ENCODE peak calls at places on chromosomes 6 and 20, in eight cellular contexts. E is stomach, W is testis, P is gastrocnemius medialis, N is cardiac fibroblast, J is AG10803, O is GM20000, T is endothelial cell of umbilical vein. H is an unnamed sample.

GRCh38 chr20:49674383-49675352 is 39.0 kb downstream of the B4GALT5 start:
- DNase-seq in E (no peak), W (no peak), P (no peak), N (peak), J (peak), O (no peak), T (no peak), H (no peak)

GRCh38 chr6:129317931-129318820 is 391.8 kb downstream of the ARHGAP18 start:
- DNase-seq in E (no peak), W (no peak), P (no peak), N (peak), J (peak), O (no peak), T (peak), H (no peak)

GRCh38 chr6:71533939-71534379 is 245.3 kb downstream of the OGFRL1 start:
- DNase-seq in E (no peak), W (no peak), P (no peak), N (peak), J (peak), O (peak), T (peak), H (no peak)

GRCh38 chr6:88763160-88763559 is 200.3 kb downstream of the RNGTT start:
- DNase-seq in E (no peak), W (no peak), P (no peak), N (peak), J (no peak), O (no peak), T (no peak), H (no peak)

GRCh38 chr20:50151034-50151743 is 2.3 kb downstream of the PEDS1 start:
- DNase-seq in E (peak), W (no peak), P (no peak), N (no peak), J (peak), O (no peak), T (no peak), H (no peak)

GRCh38 chr20:58127731-58128130 is 100.7 kb downstream of the ANKRD60 start:
- DNase-seq in E (no peak), W (no peak), P (no peak), N (peak), J (peak), O (no peak), T (peak), H (no peak)

GRCh38 chr6:6811151-6812002 is 222.9 kb downstream of the LY86 start:
- DNase-seq in E (peak), W (peak), P (no peak), N (peak), J (peak), O (peak), T (peak), H (no peak)

GRCh38 chr6:169866140-169866534 is 114.7 kb downstream of the ERMARD start:
- DNase-seq in E (peak), W (peak), P (no peak), N (no peak), J (no peak), O (no peak), T (no peak), H (no peak)

GRCh38 chr6:2158596-2159271 is 86.7 kb downstream of the GMDS start:
- DNase-seq in E (no peak), W (peak), P (no peak), N (peak), J (peak), O (no peak), T (no peak), H (peak)

GRCh38 chr6:14447240-14447639 is 329.7 kb downstream of the CD83 start:
- DNase-seq in E (no peak), W (no peak), P (no peak), N (no peak), J (no peak), O (no peak), T (no peak), H (no peak)

GRCh38 chr20:52294106-52294628 is 102.6 kb upstream of the ZFP64 start:
- DNase-seq in E (no peak), W (no peak), P (no peak), N (peak), J (no peak), O (no peak), T (peak), H (no peak)

GRCh38 chr6:1390071-1390804 is 862 bp downstream of the FOXF2 start:
- DNase-seq in E (no peak), W (no peak), P (no peak), N (peak), J (peak), O (peak), T (peak), H (peak)

GRCh38 chr6:159095561-159096095 is 50.8 kb upstream of the TAGAP start:
- DNase-seq in E (no peak), W (peak), P (no peak), N (no peak), J (no peak), O (no peak), T (no peak), H (no peak)

GRCh38 chr6:68235192-68235812 is 399.8 kb upstream of the ADGRB3 start:
- DNase-seq in E (no peak), W (no peak), P (no peak), N (peak), J (no peak), O (no peak), T (no peak), H (no peak)

GRCh38 chr6:93701526-93701925 is 282.2 kb upstream of the EPHA7 start:
- DNase-seq in E (no peak), W (no peak), P (no peak), N (peak), J (no peak), O (no peak), T (peak), H (no peak)

GRCh38 chr20:2289475-2289874 is 6.3 kb upstream of the TGM3 start:
- DNase-seq in E (no peak), W (peak), P (no peak), N (no peak), J (no peak), O (no peak), T (no peak), H (no peak)

GRCh38 chr6:36677753-36678487 is 594 bp upstream of the CDKN1A start:
- DNase-seq in E (no peak), W (no peak), P (no peak), N (no peak), J (no peak), O (no peak), T (peak), H (no peak)

GRCh38 chr20:62906209-62906608 is 20.1 kb downstream of the DIDO1 start:
- DNase-seq in E (no peak), W (no peak), P (peak), N (no peak), J (no peak), O (no peak), T (no peak), H (no peak)

GRCh38 chr6:158290659-158291058 is 21.6 kb upstream of the TULP4 start:
- DNase-seq in E (peak), W (no peak), P (no peak), N (no peak), J (no peak), O (peak), T (no peak), H (no peak)

GRCh38 chr6:117795234-117795633 is 111.8 kb upstream of the SLC35F1 start:
- DNase-seq in E (no peak), W (no peak), P (no peak), N (no peak), J (no peak), O (no peak), T (no peak), H (no peak)

GRCh38 chr20:32674362-32674789 is 635 bp upstream of the C20orf203 start:
- DNase-seq in E (peak), W (no peak), P (no peak), N (peak), J (peak), O (peak), T (peak), H (peak)

GRCh38 chr20:57849126-57849867 is 139.5 kb upstream of the PMEPA1 start:
- DNase-seq in E (no peak), W (no peak), P (no peak), N (peak), J (peak), O (no peak), T (no peak), H (no peak)

GRCh38 chr6:42727627-42728026 is 5.2 kb upstream of the PRPH2 start:
- DNase-seq in E (no peak), W (peak), P (no peak), N (no peak), J (no peak), O (no peak), T (no peak), H (no peak)

GRCh38 chr6:167825759-167826229 is 917 bp upstream of the AFDN start:
- DNase-seq in E (peak), W (peak), P (peak), N (no peak), J (no peak), O (peak), T (no peak), H (peak)

GRCh38 chr6:51513891-51514290 is 573.5 kb downstream of the PKHD1 start:
- DNase-seq in E (no peak), W (no peak), P (no peak), N (no peak), J (no peak), O (no peak), T (no peak), H (peak)

GRCh38 chr20:50861012-50861411 is 66.2 kb downstream of the BCAS4 start:
- DNase-seq in E (no peak), W (no peak), P (no peak), N (no peak), J (no peak), O (no peak), T (no peak), H (no peak)

GRCh38 chr6:10138917-10139316 is 276.0 kb downstream of the TFAP2A start:
- DNase-seq in E (no peak), W (no peak), P (no peak), N (no peak), J (no peak), O (no peak), T (no peak), H (no peak)

GRCh38 chr6:100194535-100194934 is 200.5 kb upstream of the MCHR2 start:
- DNase-seq in E (no peak), W (no peak), P (no peak), N (no peak), J (peak), O (no peak), T (no peak), H (no peak)

GRCh38 chr20:25296094-25297093 is 48.5 kb downstream of the PYGB start:
- DNase-seq in E (no peak), W (peak), P (no peak), N (peak), J (peak), O (peak), T (no peak), H (no peak)
- TF ChIP-seq CTCF in E (no peak), W (no peak), P (peak), N (peak), J (peak), O (no peak), T (peak), H (peak)

DNA sequence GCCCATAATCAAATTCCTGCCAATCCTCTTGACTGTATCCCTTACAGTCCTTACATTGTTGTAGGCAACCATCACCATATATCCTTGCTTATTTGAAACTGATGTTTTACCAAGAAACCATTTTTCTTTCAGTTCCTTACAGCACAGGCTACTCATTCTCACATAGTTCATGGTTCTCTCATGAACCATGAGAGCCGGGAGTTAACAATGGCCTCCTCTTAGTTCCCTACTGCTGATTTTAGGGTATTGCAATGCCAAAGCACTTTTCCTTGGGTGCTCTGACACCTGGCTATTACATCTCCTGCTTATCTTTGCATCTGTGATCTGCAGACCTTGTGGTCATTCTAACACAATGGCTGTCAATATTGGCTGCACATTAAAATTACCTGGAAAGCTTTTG is 133.4 kb downstream of the MYB start:
- DNase-seq in E (no peak), W (no peak), P (no peak), N (no peak), J (no peak), O (peak), T (no peak), H (no peak)
- TF ChIP-seq CTCF in E (no peak), W (no peak), P (no peak), N (no peak), J (no peak), O (no peak), T (no peak), H (no peak)

DNA sequence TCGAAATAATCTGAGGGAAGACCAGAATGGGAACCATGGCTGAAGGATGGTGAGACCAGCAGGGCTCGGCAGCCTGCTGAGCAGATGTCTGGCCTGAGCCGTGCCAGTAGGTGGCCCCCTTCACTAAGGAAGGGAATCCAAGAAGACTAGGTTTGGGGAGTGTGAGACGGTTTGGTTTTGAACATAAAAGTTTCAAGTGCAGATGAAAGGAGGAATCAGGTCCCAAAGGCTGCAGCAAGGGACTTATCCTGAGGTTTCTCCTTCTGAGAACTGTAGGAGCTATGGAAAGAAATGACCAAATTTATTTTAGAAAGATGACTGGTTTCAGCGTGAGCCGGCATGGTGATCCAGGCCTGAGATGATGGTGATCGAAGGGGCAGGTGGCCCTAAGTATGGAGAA is 4.6 kb upstream of the OSER1 start:
- DNase-seq in E (peak), W (peak), P (no peak), N (peak), J (peak), O (peak), T (peak), H (peak)
- TF ChIP-seq CTCF in E (peak), W (peak), P (peak), N (peak), J (peak), O (peak), T (peak), H (peak)

GRCh38 chr6:150673720-150674361 is 74.2 kb downstream of the PLEKHG1 start:
- DNase-seq in E (no peak), W (no peak), P (no peak), N (no peak), J (no peak), O (no peak), T (no peak), H (no peak)

GRCh38 chr6:150667977-150668716 is 68.5 kb downstream of the PLEKHG1 start:
- DNase-seq in E (peak), W (peak), P (peak), N (peak), J (peak), O (no peak), T (peak), H (peak)

GRCh38 chr6:150672792-150673191 is 73.1 kb downstream of the PLEKHG1 start:
- DNase-seq in E (no peak), W (no peak), P (no peak), N (no peak), J (no peak), O (no peak), T (no peak), H (no peak)

GRCh38 chr6:150668882-150669476 is 69.3 kb downstream of the PLEKHG1 start:
- DNase-seq in E (no peak), W (no peak), P (no peak), N (no peak), J (no peak), O (no peak), T (no peak), H (no peak)

DNA sequence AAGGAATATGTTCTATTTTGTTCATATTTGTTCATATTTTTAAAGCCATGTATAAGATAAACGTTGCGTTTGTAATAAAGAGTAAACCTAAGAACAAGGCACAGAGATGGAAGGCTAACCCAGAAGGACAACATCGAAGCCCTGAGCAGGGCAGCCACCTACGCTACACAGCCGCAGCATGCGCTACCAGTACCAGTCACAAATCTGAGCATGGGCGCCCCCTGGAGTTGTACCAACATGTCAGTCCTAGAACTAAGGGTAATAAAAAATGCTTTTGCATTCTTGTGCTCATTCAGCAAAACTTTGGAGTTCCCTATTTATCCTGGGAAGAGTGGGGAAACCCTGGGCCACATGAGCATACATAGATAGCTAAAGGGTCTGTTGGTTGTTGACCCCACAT is 70.6 kb downstream of the PLEKHG1 start:
- DNase-seq in E (no peak), W (no peak), P (no peak), N (no peak), J (no peak), O (no peak), T (no peak), H (no peak)
- TF ChIP-seq CTCF in E (no peak), W (no peak), P (no peak), N (no peak), J (no peak), O (no peak), T (no peak), H (no peak)

GRCh38 chr6:127120109-127120786 is 1.8 kb downstream of the RSPO3 start:
- DNase-seq in E (no peak), W (no peak), P (no peak), N (no peak), J (no peak), O (peak), T (no peak), H (peak)

GRCh38 chr6:127120787-127121636 is 2.5 kb downstream of the RSPO3 start:
- DNase-seq in E (peak), W (peak), P (peak), N (peak), J (peak), O (peak), T (peak), H (peak)

GRCh38 chr6:127124196-127124595 is 5.7 kb downstream of the RSPO3 start:
- DNase-seq in E (no peak), W (no peak), P (no peak), N (no peak), J (no peak), O (no peak), T (no peak), H (no peak)

GRCh38 chr6:127119361-127120108 is 1.1 kb downstream of the RSPO3 start:
- DNase-seq in E (peak), W (peak), P (no peak), N (no peak), J (no peak), O (peak), T (peak), H (peak)

GRCh38 chr6:127121637-127121960 is 3.1 kb downstream of the RSPO3 start:
- DNase-seq in E (no peak), W (no peak), P (no peak), N (no peak), J (no peak), O (no peak), T (no peak), H (no peak)
- TF ChIP-seq CTCF in E (no peak), W (no peak), P (no peak), N (no peak), J (no peak), O (no peak), T (no peak), H (peak)